ENCODE peak calls at places on chromosomes 5 and 9, in six cellular contexts. G is colonic mucosa; B is brain microvascular endothelial cell; Q is GM12891; S is activated CD8-positive, alpha-beta memory T cell treated with anti-CD3 and anti-CD28 coated beads for 24 hours; M is NCI-H526. K is an unnamed sample.
A peak's percentile ranks its signal among the peaks of the same experiment; 100 is the strongest.

GRCh38 chr9:113289091-113289490 is 13.6 kb downstream of the PRPF4 start:
- DNase-seq in S (no peak), M (no peak), B (no peak), G (peak; percentile 46), Q (no peak), K (no peak)

GRCh38 chr5:14406554-14406849 is 175.1 kb upstream of the OTULINL start:
- DNase-seq in M (no peak), G (no peak), S (no peak), Q (no peak), B (peak; percentile 94), K (no peak)

GRCh38 chr5:113281194-113281593 is 153.6 kb downstream of the TSSK1B start:
- DNase-seq in M (no peak), G (no peak), S (no peak), B (peak; percentile 66), Q (no peak), K (no peak)

GRCh38 chr9:26243722-26244121 is 565.5 kb upstream of the TUSC1 start:
- DNase-seq in B (peak; percentile 61), M (no peak), Q (no peak), S (no peak), G (no peak), K (no peak)

GRCh38 chr5:158212915-158213314 is 354.0 kb upstream of the CLINT1 start:
- DNase-seq in G (no peak), M (no peak), S (no peak), Q (no peak), B (no peak), K (no peak)

GRCh38 chr9:17402309-17402708 is 176.6 kb upstream of the SH3GL2 start:
- DNase-seq in S (no peak), Q (no peak), B (peak; percentile 4), G (no peak), M (no peak), K (no peak)

GRCh38 chr9:127858041-127858512 is 3.6 kb upstream of the ENG start:
- DNase-seq in B (no peak), M (no peak), G (no peak), Q (no peak), S (no peak), K (no peak)

GRCh38 chr5:172502410-172502809 is 48.1 kb upstream of the SH3PXD2B start:
- DNase-seq in M (no peak), Q (no peak), G (peak; percentile 13), B (no peak), S (no peak), K (peak; percentile 19)

GRCh38 chr9:4793412-4794005 is 765 bp downstream of the RCL1 start:
- DNase-seq in B (peak; percentile 37), S (no peak), M (no peak), Q (no peak), G (no peak), K (no peak)

GRCh38 chr9:76136986-76137385 is 246.5 kb downstream of the PCSK5 start:
- DNase-seq in M (no peak), S (no peak), B (peak; percentile 65), G (no peak), Q (no peak), K (no peak)

K was measured in left lobe of liver.